ENCODE peak calls at places on chromosome 20, in eight cellular contexts. One of them, this sample, is unnamed.

GRCh38 chr20:22800161-22800560 is 215.8 kb upstream of the FOXA2 start:
- DNase-seq in NCI-H1105: no peak
- DNase-seq in activated CD4-positive, alpha-beta T cell treated with anti-CD3 and anti-CD28 coated beads, Interleukin-2, amount 10 ng/mL, durations not matched to agents 7 days and 5 days: no peak
- DNase-seq in mucosa of descending colon: no peak
- DNase-seq in tibial artery: no peak
- DNase-seq in smooth muscle cell of the brain vasculature: no peak
- DNase-seq in lower leg skin: no peak
- DNase-seq in Jurkat, Clone E6-1: no peak
- DNase-seq in this sample: no peak

GRCh38 chr20:62330576-62331317 is 27.9 kb downstream of the ADRM1 start:
- DNase-seq in NCI-H1105: no peak
- DNase-seq in activated CD4-positive, alpha-beta T cell treated with anti-CD3 and anti-CD28 coated beads, Interleukin-2, amount 10 ng/mL, durations not matched to agents 7 days and 5 days: no peak
- DNase-seq in mucosa of descending colon: no peak
- DNase-seq in tibial artery: no peak
- DNase-seq in smooth muscle cell of the brain vasculature: no peak
- DNase-seq in lower leg skin: no peak
- DNase-seq in Jurkat, Clone E6-1: no peak
- DNase-seq in this sample: no peak

GRCh38 chr20:63495167-63495720 is 3.6 kb downstream of the EEF1A2 start:
- DNase-seq in NCI-H1105: no peak
- DNase-seq in activated CD4-positive, alpha-beta T cell treated with anti-CD3 and anti-CD28 coated beads, Interleukin-2, amount 10 ng/mL, durations not matched to agents 7 days and 5 days: no peak
- DNase-seq in mucosa of descending colon: no peak
- DNase-seq in tibial artery: no peak
- DNase-seq in smooth muscle cell of the brain vasculature: no peak
- DNase-seq in lower leg skin: no peak
- DNase-seq in Jurkat, Clone E6-1: no peak
- DNase-seq in this sample: no peak

GRCh38 chr20:2797136-2797983 is 3.1 kb downstream of the CPXM1 start:
- DNase-seq in NCI-H1105: no peak
- DNase-seq in activated CD4-positive, alpha-beta T cell treated with anti-CD3 and anti-CD28 coated beads, Interleukin-2, amount 10 ng/mL, durations not matched to agents 7 days and 5 days: no peak
- DNase-seq in mucosa of descending colon: no peak
- DNase-seq in tibial artery: no peak
- DNase-seq in smooth muscle cell of the brain vasculature: no peak
- DNase-seq in lower leg skin: peak; percentile 62
- DNase-seq in Jurkat, Clone E6-1: peak; percentile 25
- DNase-seq in this sample: no peak

GRCh38 chr20:9051508-9051907 is 17.4 kb upstream of the PLCB4 start:
- DNase-seq in NCI-H1105: no peak
- DNase-seq in activated CD4-positive, alpha-beta T cell treated with anti-CD3 and anti-CD28 coated beads, Interleukin-2, amount 10 ng/mL, durations not matched to agents 7 days and 5 days: no peak
- DNase-seq in mucosa of descending colon: no peak
- DNase-seq in tibial artery: no peak
- DNase-seq in smooth muscle cell of the brain vasculature: peak; percentile 66
- DNase-seq in lower leg skin: no peak
- DNase-seq in Jurkat, Clone E6-1: no peak
- DNase-seq in this sample: peak; percentile 95

GRCh38 chr20:25470045-25470444 is 62.6 kb downstream of the GINS1 start:
- DNase-seq in NCI-H1105: peak; percentile 1
- DNase-seq in activated CD4-positive, alpha-beta T cell treated with anti-CD3 and anti-CD28 coated beads, Interleukin-2, amount 10 ng/mL, durations not matched to agents 7 days and 5 days: peak; percentile 51
- DNase-seq in mucosa of descending colon: no peak
- DNase-seq in tibial artery: no peak
- DNase-seq in smooth muscle cell of the brain vasculature: no peak
- DNase-seq in lower leg skin: no peak
- DNase-seq in Jurkat, Clone E6-1: peak; percentile 67
- DNase-seq in this sample: no peak

GRCh38 chr20:22567944-22568871 is 16.2 kb downstream of the FOXA2 start:
- DNase-seq in NCI-H1105: no peak
- DNase-seq in activated CD4-positive, alpha-beta T cell treated with anti-CD3 and anti-CD28 coated beads, Interleukin-2, amount 10 ng/mL, durations not matched to agents 7 days and 5 days: no peak
- DNase-seq in mucosa of descending colon: no peak
- DNase-seq in tibial artery: no peak
- DNase-seq in smooth muscle cell of the brain vasculature: no peak
- DNase-seq in lower leg skin: no peak
- DNase-seq in Jurkat, Clone E6-1: no peak
- DNase-seq in this sample: no peak

GRCh38 chr20:43409041-43409913 is 48.4 kb upstream of the SRSF6 start:
- DNase-seq in NCI-H1105: peak; percentile 40
- DNase-seq in activated CD4-positive, alpha-beta T cell treated with anti-CD3 and anti-CD28 coated beads, Interleukin-2, amount 10 ng/mL, durations not matched to agents 7 days and 5 days: peak; percentile 12
- DNase-seq in mucosa of descending colon: no peak
- DNase-seq in tibial artery: no peak
- DNase-seq in smooth muscle cell of the brain vasculature: no peak
- DNase-seq in lower leg skin: no peak
- DNase-seq in Jurkat, Clone E6-1: peak; percentile 17
- DNase-seq in this sample: peak; percentile 8

GRCh38 chr20:62500237-62500864 is 24.6 kb upstream of the GATA5 start:
- DNase-seq in NCI-H1105: peak; percentile 65
- DNase-seq in activated CD4-positive, alpha-beta T cell treated with anti-CD3 and anti-CD28 coated beads, Interleukin-2, amount 10 ng/mL, durations not matched to agents 7 days and 5 days: peak; percentile 84
- DNase-seq in mucosa of descending colon: peak; percentile 76
- DNase-seq in tibial artery: peak; percentile 82
- DNase-seq in smooth muscle cell of the brain vasculature: no peak
- DNase-seq in lower leg skin: peak; percentile 95
- DNase-seq in Jurkat, Clone E6-1: peak; percentile 15
- DNase-seq in this sample: no peak

GRCh38 chr20:46690219-46691111 is 1.2 kb upstream of the TP53RK start:
- DNase-seq in NCI-H1105: no peak
- DNase-seq in activated CD4-positive, alpha-beta T cell treated with anti-CD3 and anti-CD28 coated beads, Interleukin-2, amount 10 ng/mL, durations not matched to agents 7 days and 5 days: no peak
- DNase-seq in mucosa of descending colon: no peak
- DNase-seq in tibial artery: no peak
- DNase-seq in smooth muscle cell of the brain vasculature: no peak
- DNase-seq in lower leg skin: peak; percentile 7
- DNase-seq in Jurkat, Clone E6-1: no peak
- DNase-seq in this sample: no peak

GRCh38 chr20:57238089-57238488 is 28.4 kb downstream of the BMP7 start:
- DNase-seq in NCI-H1105: no peak
- DNase-seq in activated CD4-positive, alpha-beta T cell treated with anti-CD3 and anti-CD28 coated beads, Interleukin-2, amount 10 ng/mL, durations not matched to agents 7 days and 5 days: no peak
- DNase-seq in mucosa of descending colon: no peak
- DNase-seq in tibial artery: no peak
- DNase-seq in smooth muscle cell of the brain vasculature: no peak
- DNase-seq in lower leg skin: no peak
- DNase-seq in Jurkat, Clone E6-1: no peak
- DNase-seq in this sample: no peak

GRCh38 chr20:34642009-34642408 is 34.9 kb downstream of the PIGU start:
- DNase-seq in NCI-H1105: no peak
- DNase-seq in activated CD4-positive, alpha-beta T cell treated with anti-CD3 and anti-CD28 coated beads, Interleukin-2, amount 10 ng/mL, durations not matched to agents 7 days and 5 days: no peak
- DNase-seq in mucosa of descending colon: no peak
- DNase-seq in tibial artery: no peak
- DNase-seq in smooth muscle cell of the brain vasculature: no peak
- DNase-seq in lower leg skin: no peak
- DNase-seq in Jurkat, Clone E6-1: no peak
- DNase-seq in this sample: no peak

GRCh38 chr20:63501818-63502670 is 3.2 kb upstream of the EEF1A2 start:
- DNase-seq in NCI-H1105: peak; percentile 80
- DNase-seq in activated CD4-positive, alpha-beta T cell treated with anti-CD3 and anti-CD28 coated beads, Interleukin-2, amount 10 ng/mL, durations not matched to agents 7 days and 5 days: no peak
- DNase-seq in mucosa of descending colon: peak; percentile 51
- DNase-seq in tibial artery: no peak
- DNase-seq in smooth muscle cell of the brain vasculature: no peak
- DNase-seq in lower leg skin: no peak
- DNase-seq in Jurkat, Clone E6-1: no peak
- DNase-seq in this sample: no peak

GRCh38 chr20:3741846-3742458 is 9.5 kb downstream of the HSPA12B start:
- DNase-seq in NCI-H1105: no peak
- DNase-seq in activated CD4-positive, alpha-beta T cell treated with anti-CD3 and anti-CD28 coated beads, Interleukin-2, amount 10 ng/mL, durations not matched to agents 7 days and 5 days: no peak
- DNase-seq in mucosa of descending colon: no peak
- DNase-seq in tibial artery: no peak
- DNase-seq in smooth muscle cell of the brain vasculature: no peak
- DNase-seq in lower leg skin: no peak
- DNase-seq in Jurkat, Clone E6-1: no peak
- DNase-seq in this sample: no peak

GRCh38 chr20:42024653-42025052 is 406.5 kb upstream of the CHD6 start:
- DNase-seq in NCI-H1105: no peak
- DNase-seq in activated CD4-positive, alpha-beta T cell treated with anti-CD3 and anti-CD28 coated beads, Interleukin-2, amount 10 ng/mL, durations not matched to agents 7 days and 5 days: no peak
- DNase-seq in mucosa of descending colon: no peak
- DNase-seq in tibial artery: no peak
- DNase-seq in smooth muscle cell of the brain vasculature: no peak
- DNase-seq in lower leg skin: no peak
- DNase-seq in Jurkat, Clone E6-1: peak; percentile 6
- DNase-seq in this sample: no peak